ENCODE peak calls at places on chromosomes 13 and 19, in ten cellular contexts. G is suprapubic skin, D is H1, H is esophagus muscularis mucosa, R is ovary, T is A549, Y is HepG2, Q is transverse colon, F is sigmoid colon, S is tibial nerve. P is an unnamed sample.

GRCh38 chr19:4652075-4652474 is 12.8 kb downstream of the TNFAIP8L1 start:
- DNase-seq in R (no peak), Y (no peak), H (no peak), S (no peak), T (no peak), Q (no peak), D (no peak), F (no peak), G (no peak), P (no peak)

GRCh38 chr13:99191900-99192399 is 8.7 kb upstream of the UBAC2 start:
- DNase-seq in Y (no peak), R (no peak), T (no peak), F (no peak), H (no peak), G (no peak), S (no peak), Q (peak; percentile 77), D (no peak), P (peak; percentile 39)

GRCh38 chr19:13610042-13610691 is 103.9 kb upstream of the CACNA1A start:
- DNase-seq in S (no peak), F (no peak), D (no peak), Q (peak; percentile 21), G (no peak), H (no peak), T (peak; percentile 17), Y (no peak), R (no peak), P (no peak)

GRCh38 chr19:30884146-30884812 is 465.0 kb downstream of the TSHZ3 start:
- DNase-seq in H (no peak), T (no peak), G (no peak), Y (no peak), D (no peak), R (no peak), Q (no peak), F (no peak), S (no peak), P (no peak)

GRCh38 chr13:112867301-112867711 is 101.7 kb upstream of the MCF2L start:
- DNase-seq in T (no peak), H (no peak), G (peak; percentile 65), D (no peak), Q (no peak), F (peak; percentile 45), S (no peak), Y (no peak), R (no peak), P (no peak)

GRCh38 chr13:46607768-46608553 is 55.0 kb downstream of the LRCH1 start:
- DNase-seq in F (no peak), Y (peak; percentile 92), H (no peak), T (peak; percentile 86), G (no peak), S (no peak), D (no peak), R (no peak), Q (no peak), P (no peak)

GRCh38 chr19:20612711-20613316 is 47.2 kb upstream of the ZNF737 start:
- DNase-seq in R (peak; percentile 39), S (no peak), F (no peak), G (no peak), D (no peak), Y (no peak), Q (no peak), T (no peak), H (no peak), P (no peak)

GRCh38 chr19:37511821-37512220 is 5.1 kb downstream of the ZNF793 start:
- DNase-seq in F (no peak), Q (no peak), T (no peak), Y (no peak), S (no peak), H (no peak), R (no peak), D (no peak), G (no peak), P (no peak)

GRCh38 chr19:54047626-54048025 is 16.1 kb downstream of the VSTM1 start:
- DNase-seq in T (no peak), S (no peak), D (no peak), F (no peak), R (no peak), H (no peak), Y (no peak), Q (no peak), G (no peak), P (no peak)

GRCh38 chr13:24050292-24050711 is 110.2 kb upstream of the SPATA13 start:
- DNase-seq in D (no peak), Y (no peak), Q (no peak), S (no peak), H (no peak), G (no peak), R (peak; percentile 68), F (peak; percentile 78), T (no peak), P (no peak)

GRCh38 chr13:99481357-99481756 is 19.9 kb upstream of the TM9SF2 start:
- DNase-seq in G (no peak), H (no peak), F (no peak), T (no peak), Y (no peak), Q (no peak), S (no peak), D (no peak), R (no peak), P (no peak)

GRCh38 chr13:27242642-27243185 is 8.6 kb upstream of the RPL21 start:
- DNase-seq in H (no peak), S (no peak), G (no peak), F (no peak), R (no peak), Y (no peak), T (no peak), Q (no peak), D (no peak), P (no peak)

GRCh38 chr13:78787189-78787588 is 128.2 kb upstream of the OBI1 start:
- DNase-seq in G (no peak), R (no peak), H (no peak), S (no peak), Q (no peak), D (no peak), T (no peak), F (no peak), Y (no peak), P (no peak)

GRCh38 chr19:6580313-6580712 is 10.6 kb downstream of the CD70 start:
- DNase-seq in Q (no peak), R (no peak), S (no peak), D (no peak), H (no peak), Y (no peak), G (no peak), F (no peak), T (peak; percentile 83), P (no peak)

GRCh38 chr13:92602560-92602959 is 624.0 kb upstream of the GPC6 start:
- DNase-seq in G (no peak), H (no peak), R (no peak), F (no peak), S (no peak), D (no peak), Q (no peak), T (no peak), Y (no peak), P (no peak)

GRCh38 chr13:27359203-27359821 is 65.1 kb upstream of the GTF3A start:
- DNase-seq in Y (peak; percentile 43), D (no peak), G (no peak), F (peak; percentile 83), H (no peak), S (peak; percentile 67), T (peak; percentile 55), Q (peak; percentile 79), R (peak; percentile 71), P (peak; percentile 60)

GRCh38 chr19:46480409-46480808 is 9.0 kb upstream of the PNMA8A start:
- DNase-seq in D (no peak), T (no peak), G (no peak), Y (no peak), S (no peak), F (peak; percentile 83), R (peak; percentile 62), Q (peak; percentile 22), H (no peak), P (no peak)

DNA sequence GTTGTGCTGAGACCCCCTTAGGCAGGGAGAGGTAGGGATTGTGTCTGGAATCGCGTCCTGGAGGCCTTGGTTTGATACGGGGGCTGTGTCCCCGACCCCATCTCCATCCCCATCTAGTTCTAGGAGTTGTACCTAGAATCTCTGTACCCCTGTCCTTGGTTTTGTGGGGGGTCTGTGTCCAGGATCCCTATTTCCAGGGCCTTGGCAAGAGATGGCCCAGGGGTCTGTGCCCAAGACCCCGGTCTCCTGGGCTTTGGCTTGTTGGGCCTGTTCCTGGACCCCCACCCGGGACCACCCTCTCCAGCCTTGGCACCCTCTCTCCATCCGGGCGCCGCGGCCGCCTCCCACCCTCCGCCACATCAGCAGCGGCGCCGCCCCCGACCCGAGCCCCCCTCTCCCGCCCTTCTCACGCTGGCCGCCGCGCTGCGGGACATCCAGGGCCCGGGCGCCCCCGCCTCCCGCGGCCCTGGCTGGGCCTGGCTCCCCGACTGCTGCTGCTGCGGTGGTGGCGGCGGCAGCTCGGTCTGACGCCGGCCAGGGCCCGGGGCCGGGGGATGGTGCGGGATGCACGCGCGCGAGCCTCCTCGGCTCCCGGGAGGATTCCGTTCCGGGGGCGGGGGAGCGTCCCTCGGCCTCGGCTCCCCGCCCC is at the start of gene NUMBL:
- DNase-seq in F (no peak), Q (no peak), R (no peak), H (no peak), D (no peak), T (no peak), Y (no peak), S (no peak), G (no peak), P (no peak)
- TF ChIP-seq POLR2A in F (no peak), Q (no peak), R (peak; percentile 74), H (no peak), D (no peak), T (peak; percentile 24), Y (no peak), S (peak; percentile 64), G (peak; percentile 43), P (no peak)

DNA sequence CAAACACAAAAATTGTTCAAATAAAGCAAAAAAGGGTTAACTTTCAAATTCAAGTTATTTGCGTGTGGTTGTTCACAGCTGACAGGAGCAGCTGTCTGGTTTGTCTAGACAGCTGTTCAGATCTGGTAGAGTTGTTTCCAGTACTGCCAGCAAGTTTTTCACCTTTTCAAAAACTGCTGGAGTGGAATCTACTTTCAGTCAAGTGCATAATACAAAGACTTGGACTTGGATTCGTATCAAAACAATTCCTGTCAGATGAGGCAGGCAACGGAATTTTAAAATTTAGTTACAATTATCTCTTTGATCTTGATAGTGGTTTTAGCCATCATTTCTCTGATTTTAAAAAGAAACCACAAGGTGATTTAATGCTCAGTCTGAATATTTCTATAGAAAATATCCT is 51.7 kb upstream of the EEF1AKMT1 start:
- DNase-seq in H (no peak), Q (no peak), T (no peak), S (no peak), R (no peak), G (no peak), F (no peak), D (no peak), Y (no peak), P (no peak)
- TF ChIP-seq EP300 in H (no peak), Q (no peak), T (no peak), S (no peak), R (no peak), G (no peak), F (no peak), D (no peak), Y (no peak), P (no peak)

GRCh38 chr19:11783767-11784166 is 14.6 kb upstream of the ZNF491 start:
- DNase-seq in F (no peak), T (no peak), D (no peak), Y (no peak), G (no peak), R (no peak), H (no peak), Q (no peak), S (no peak), P (no peak)
- H3K9me3 ChIP-seq in F (peaks cover 19% of the 10 kb centered on the region), T (peaks cover 10% of the 10 kb centered on the region), D (peaks cover 35% of the 10 kb centered on the region), Y (no peaks in the 10 kb centered on the region), G (peaks cover 30% of the 10 kb centered on the region), R (peaks cover 4% of the 10 kb centered on the region), H (peaks cover 54% of the 10 kb centered on the region), Q (peaks cover 81% of the 10 kb centered on the region), S (peaks cover 22% of the 10 kb centered on the region), P (peaks cover 54% of the 10 kb centered on the region)

GRCh38 chr13:102773441-102774209 is at the start of gene TEX30:
- DNase-seq in R (peak; percentile 86), T (peak; percentile 80), H (peak; percentile 92), Q (peak; percentile 86), G (peak; percentile 85), Y (no peak), D (peak; percentile 36), F (peak; percentile 89), S (peak; percentile 40), P (peak; percentile 85)
- TF ChIP-seq POLR2A in R (no peak), T (peak; percentile 91), H (peak; percentile 57), Q (peak; percentile 76), G (peak; percentile 69), Y (no peak), D (peak; percentile 90), F (peak; percentile 44), S (peak; percentile 79), P (peak; percentile 85)